ENCODE peak calls at places on chromosomes 16 and 17, in five cellular contexts. C is heart left ventricle, H is lung, Y is Peyer's patch, P is thoracic aorta. G is an unnamed sample.
A peak's percentile ranks its signal among the peaks of the same experiment; 100 is the strongest.

GRCh38 chr17:63434951-63435571 is 11.0 kb downstream of the CYB561 start:
- DNase-seq in P (peak; percentile 45), Y (peak; percentile 86), C (peak; percentile 88), H (peak; percentile 89), G (no peak)

GRCh38 chr17:17406225-17406624 is 70.6 kb upstream of the MED9 start:
- DNase-seq in H (no peak), C (no peak), P (no peak), Y (no peak), G (no peak)

GRCh38 chr17:56173026-56173425 is 19.8 kb downstream of the ANKFN1 start:
- DNase-seq in H (no peak), Y (no peak), P (no peak), C (no peak), G (no peak)

GRCh38 chr16:86901483-86901882 is 323.1 kb downstream of the FOXL1 start:
- DNase-seq in C (peak; percentile 43), P (no peak), Y (no peak), H (no peak), G (no peak)

GRCh38 chr17:55215711-55216110 is 49.0 kb upstream of the HLF start:
- DNase-seq in H (peak; percentile 64), P (no peak), Y (no peak), C (no peak), G (no peak)

GRCh38 chr17:28623696-28624095 is 9.7 kb upstream of the RSKR start:
- DNase-seq in Y (no peak), H (no peak), P (no peak), C (no peak), G (no peak)

GRCh38 chr16:27378871-27379580 is 22.9 kb upstream of the IL21R start:
- DNase-seq in C (no peak), Y (no peak), P (no peak), H (no peak), G (peak; percentile 51)

GRCh38 chr16:25110392-25110947 is 1.1 kb upstream of the LCMT1 start:
- DNase-seq in H (no peak), P (no peak), C (no peak), Y (no peak), G (no peak)

GRCh38 chr16:34054969-34055368 is 595.6 kb downstream of the TP53TG3F start:
- DNase-seq in Y (no peak), H (no peak), C (no peak), P (no peak), G (no peak)

GRCh38 chr16:66521951-66522771 is 27.8 kb downstream of the TK2 start:
- DNase-seq in Y (peak; percentile 58), C (peak; percentile 78), P (no peak), H (peak; percentile 72), G (peak; percentile 82)

GRCh38 chr17:64291268-64291851 is 28.3 kb upstream of the TEX2 start:
- DNase-seq in H (no peak), Y (no peak), C (no peak), P (no peak), G (no peak)

DNA sequence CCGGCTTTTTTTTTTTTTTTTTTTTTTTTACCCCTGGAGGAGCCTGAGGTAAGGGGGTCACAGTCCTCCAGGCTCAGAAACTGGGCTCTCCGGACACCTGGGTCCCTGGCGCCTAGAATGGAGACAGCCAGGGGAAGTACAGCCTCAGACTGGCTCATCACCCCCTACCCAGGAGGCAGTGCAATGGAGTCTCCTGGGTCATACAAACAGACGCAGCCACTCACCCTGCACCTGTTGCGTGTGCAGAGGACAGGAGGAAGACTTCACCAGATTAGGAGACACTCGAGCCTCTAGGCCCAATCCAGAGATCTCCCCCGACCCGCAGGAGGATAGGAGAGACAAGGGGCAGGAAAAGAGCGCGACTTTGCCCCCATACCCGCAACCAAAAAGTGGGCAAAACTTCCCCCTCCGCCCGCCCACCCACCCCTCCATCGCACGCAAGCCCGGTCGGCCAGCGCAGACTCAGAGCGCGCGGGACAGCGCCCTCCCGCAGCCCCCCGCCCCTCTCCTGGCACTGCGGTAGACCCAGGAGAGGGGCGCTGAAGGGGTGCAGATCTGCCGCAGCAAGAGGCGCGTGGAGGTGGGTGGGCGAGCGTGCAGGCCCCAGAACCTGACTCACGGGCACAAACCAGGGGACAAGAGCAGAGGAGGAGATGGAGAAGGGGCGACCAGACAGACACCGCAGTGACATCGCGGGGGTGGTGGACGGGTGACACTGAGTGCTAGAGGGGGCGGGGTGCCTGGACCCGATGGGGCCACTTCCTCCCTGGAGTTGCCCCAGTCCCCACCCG is 900 bp downstream of the HAP1 start:
- DNase-seq in Y (no peak), H (no peak), P (no peak), C (no peak), G (no peak)
- H3K4me3 ChIP-seq in Y (peak overlapping the region; percentile 48), H (no peak overlapping the region), P (peak overlapping the region; percentile 69), C (peak overlapping the region; percentile 33), G (no peak overlapping the region)

DNA sequence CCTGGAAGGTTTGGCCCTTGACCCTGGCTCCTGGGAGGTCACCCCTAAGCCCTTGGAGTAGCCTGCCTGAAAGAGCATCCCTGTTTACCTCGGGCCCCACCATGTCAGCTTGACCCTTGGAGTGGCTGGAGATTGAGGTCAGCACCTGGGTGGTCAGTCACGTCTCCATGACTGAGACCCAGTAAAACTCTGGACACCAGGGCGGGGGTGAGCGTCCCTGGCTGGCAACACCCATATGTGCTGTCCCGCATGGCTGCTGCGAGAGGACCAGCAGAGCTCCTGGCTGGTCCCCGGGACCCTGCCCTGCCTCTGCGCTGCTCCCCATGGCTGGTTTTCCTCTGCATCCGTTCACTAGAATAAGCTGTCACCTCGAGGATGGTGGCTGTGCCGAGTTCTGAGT is 91.2 kb downstream of the RBFOX3 start:
- DNase-seq in C (no peak), P (no peak), Y (no peak), H (no peak), G (no peak)
- H3K27me3 ChIP-seq in C (peaks cover 35% of the 10 kb centered on the region), P (peaks cover 4% of the 10 kb centered on the region), Y (no peaks in the 10 kb centered on the region), H (peaks cover 3% of the 10 kb centered on the region), G (peaks cover 1% of the 10 kb centered on the region)

DNA sequence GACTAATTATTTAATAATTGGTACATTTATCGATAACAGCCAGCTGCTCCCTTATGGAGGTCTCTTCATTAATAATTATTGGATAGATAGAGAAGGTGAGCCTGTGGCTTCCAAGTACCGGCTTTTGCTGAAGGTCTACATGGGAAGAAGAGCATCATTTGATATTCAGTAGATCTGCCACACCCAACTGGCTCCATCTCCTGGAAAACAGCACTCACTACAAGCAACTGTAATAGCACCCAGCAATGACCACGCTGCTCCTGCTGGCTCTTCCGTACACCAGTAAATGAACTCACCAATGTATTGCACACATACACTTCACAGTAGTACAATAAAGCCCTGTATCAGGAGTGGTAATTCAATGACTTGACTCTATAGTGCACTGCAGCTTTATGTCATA is 19.5 kb downstream of the MARVELD3 start:
- DNase-seq in Y (no peak), P (no peak), C (no peak), H (no peak), G (no peak)
- TF ChIP-seq CTCF in Y (no peak), P (no peak), C (no peak), H (no peak), G (peak; percentile 54)

GRCh38 chr17:43399839-43400328 is 1.1 kb downstream of the ARL4D start:
- DNase-seq in C (peak; percentile 69), H (no peak), P (no peak), Y (no peak), G (no peak)

GRCh38 chr17:43401293-43401692 is 2.5 kb downstream of the ARL4D start:
- DNase-seq in Y (no peak), H (no peak), P (peak; percentile 35), C (no peak), G (no peak)

GRCh38 chr17:43403846-43404245 is 5.1 kb downstream of the ARL4D start:
- DNase-seq in P (no peak), Y (no peak), H (no peak), C (no peak), G (no peak)

GRCh38 chr17:43402567-43402966 is 3.8 kb downstream of the ARL4D start:
- DNase-seq in H (no peak), C (no peak), P (no peak), Y (no peak), G (no peak)

DNA sequence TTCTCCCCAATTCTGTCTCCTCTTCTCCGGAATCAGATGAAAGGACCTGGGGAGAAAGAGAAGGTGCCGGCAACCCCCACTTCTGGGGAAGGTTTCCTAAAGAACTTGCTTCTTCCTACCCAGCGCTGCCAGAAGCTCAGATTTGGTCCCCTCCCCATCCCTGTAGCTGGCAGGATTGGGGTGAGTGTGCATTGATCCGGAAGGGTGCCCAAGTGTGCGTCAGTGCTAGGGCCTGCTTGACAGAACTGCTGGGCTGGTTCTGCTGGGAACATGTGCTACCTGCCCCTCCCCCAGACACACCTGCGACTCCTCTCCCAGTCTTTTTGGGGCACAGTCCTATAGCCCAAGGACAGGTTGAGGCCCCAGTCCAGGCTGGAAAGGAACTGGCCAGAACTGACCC is 3.3 kb downstream of the ARL4D start:
- DNase-seq in P (no peak), C (no peak), Y (no peak), H (no peak), G (no peak)
- H3K4me3 ChIP-seq in P (no peak overlapping the region), C (no peak overlapping the region), Y (no peak overlapping the region), H (no peak overlapping the region), G (no peak overlapping the region)

DNA sequence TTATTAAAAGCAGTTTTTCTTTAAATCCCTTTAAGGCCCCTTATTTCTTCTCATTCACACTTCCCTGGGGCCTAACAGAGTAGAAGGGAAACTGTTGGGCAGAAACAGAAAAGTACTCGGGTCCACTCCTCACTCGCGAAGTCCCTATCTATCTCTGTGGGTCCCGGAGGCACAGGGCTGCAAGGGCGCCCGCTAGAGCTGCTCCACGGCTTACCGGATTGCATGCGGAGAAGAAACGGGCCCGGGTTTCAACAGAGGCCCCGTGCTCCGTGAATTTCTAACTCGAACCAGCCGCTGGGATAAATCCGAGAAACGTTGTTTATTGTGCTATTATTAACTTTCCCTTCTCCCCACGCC is 4.3 kb downstream of the CBLN1 start:
- DNase-seq in H (no peak), P (no peak), C (no peak), Y (no peak), G (no peak)
- H3K27me3 ChIP-seq in H (peaks cover 21% of the 10 kb centered on the region), P (peaks cover 23% of the 10 kb centered on the region), C (peaks cover 99% of the 10 kb centered on the region), Y (no peaks in the 10 kb centered on the region), G (no peaks in the 10 kb centered on the region)

GRCh38 chr17:2057714-2058520 is 3.0 kb downstream of the HIC1 start:
- DNase-seq in C (no peak), P (no peak), H (no peak), Y (peak; percentile 64), G (peak; percentile 70)

GRCh38 chr17:2059125-2059836 is 4.4 kb downstream of the HIC1 start:
- DNase-seq in H (no peak), C (no peak), Y (no peak), P (no peak), G (no peak)

GRCh38 chr17:2057130-2057713 is 2.3 kb downstream of the HIC1 start:
- DNase-seq in H (no peak), P (no peak), C (peak; percentile 68), Y (peak; percentile 58), G (no peak)

GRCh38 chr17:2059837-2060658 is 5.1 kb downstream of the HIC1 start:
- DNase-seq in P (no peak), Y (no peak), H (no peak), C (no peak), G (no peak)

DNA sequence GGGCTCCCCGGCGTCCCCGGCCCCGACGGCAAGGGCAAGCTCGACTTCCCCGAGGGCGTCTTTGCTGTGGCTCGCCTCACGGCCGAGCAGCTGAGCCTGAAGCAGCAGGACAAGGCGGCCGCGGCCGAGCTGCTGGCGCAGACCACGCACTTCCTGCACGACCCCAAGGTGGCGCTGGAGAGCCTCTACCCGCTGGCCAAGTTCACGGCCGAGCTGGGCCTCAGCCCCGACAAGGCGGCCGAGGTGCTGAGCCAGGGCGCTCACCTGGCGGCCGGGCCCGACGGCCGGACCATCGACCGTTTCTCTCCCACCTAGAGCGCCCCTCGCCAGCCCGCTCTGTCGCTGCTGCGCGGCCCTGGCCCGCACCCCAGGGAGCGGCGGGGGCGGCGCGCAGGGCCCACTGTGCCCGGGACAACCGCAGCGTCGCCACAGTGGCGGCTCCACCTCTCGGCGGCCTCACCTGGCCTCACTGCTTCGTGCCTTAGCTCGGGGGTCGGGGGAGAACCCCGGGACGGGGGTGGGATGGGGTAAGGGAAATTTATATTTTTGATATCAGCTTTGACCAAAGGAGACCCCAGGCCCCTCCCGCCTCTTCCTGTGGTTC is 3.7 kb downstream of the HIC1 start:
- DNase-seq in H (peak; percentile 79), Y (peak; percentile 92), P (no peak), C (peak; percentile 93), G (peak; percentile 79)
- TF ChIP-seq CTCF in H (peak; percentile 58), Y (peak; percentile 84), P (peak; percentile 33), C (peak; percentile 82), G (peak; percentile 76)

G was measured in GM06990.